ENCODE peak calls at places on chromosome 9, in seven cellular contexts. V, Z, F, O, M, S and W are unnamed samples.

GRCh38 chr9:110050925-110051355 is 157.0 kb downstream of the C9orf152 start:
- DNase-seq in V (no peak), Z (no peak), F (no peak), O (no peak), M (no peak), S (no peak), W (peak; percentile 63)

GRCh38 chr9:109251080-109251775 is 69.6 kb downstream of the EPB41L4B start:
- DNase-seq in V (no peak), Z (peak; percentile 70), F (peak; percentile 79), O (peak; percentile 77), M (no peak), S (no peak), W (no peak)

GRCh38 chr9:100108572-100108971 is 9.5 kb downstream of the INVS start:
- DNase-seq in V (no peak), Z (no peak), F (no peak), O (no peak), M (no peak), S (no peak), W (no peak)

GRCh38 chr9:129316281-129317030 is 138.4 kb upstream of the IER5L start:
- DNase-seq in V (no peak), Z (no peak), F (no peak), O (peak; percentile 47), M (no peak), S (no peak), W (no peak)

GRCh38 chr9:94656190-94656589 is 16.9 kb upstream of the FBP1 start:
- DNase-seq in V (no peak), Z (no peak), F (no peak), O (no peak), M (peak; percentile 60), S (peak; percentile 3), W (no peak)

GRCh38 chr9:134134949-134135342 is 936 bp upstream of the WDR5 start:
- DNase-seq in V (no peak), Z (peak; percentile 42), F (no peak), O (no peak), M (no peak), S (no peak), W (no peak)

GRCh38 chr9:124420991-124421543 is 5.8 kb upstream of the PSMB7 start:
- DNase-seq in V (no peak), Z (no peak), F (no peak), O (no peak), M (no peak), S (no peak), W (no peak)

GRCh38 chr9:125977223-125977622 is 230.1 kb downstream of the PBX3 start:
- DNase-seq in V (no peak), Z (no peak), F (no peak), O (no peak), M (no peak), S (no peak), W (no peak)

GRCh38 chr9:96651626-96652025 is 3.5 kb downstream of the PRXL2C start:
- DNase-seq in V (no peak), Z (peak; percentile 33), F (no peak), O (no peak), M (no peak), S (no peak), W (peak; percentile 41)

GRCh38 chr9:107243757-107244156 is 39.3 kb upstream of the RAD23B start:
- DNase-seq in V (peak; percentile 44), Z (peak; percentile 92), F (peak; percentile 82), O (no peak), M (peak; percentile 54), S (no peak), W (no peak)

GRCh38 chr9:97812247-97812543 is 40.8 kb upstream of the FOXE1 start:
- DNase-seq in V (no peak), Z (no peak), F (no peak), O (no peak), M (no peak), S (no peak), W (no peak)

GRCh38 chr9:97813072-97813471 is 40.0 kb upstream of the FOXE1 start:
- DNase-seq in V (no peak), Z (no peak), F (no peak), O (no peak), M (no peak), S (no peak), W (no peak)

GRCh38 chr9:97808972-97809371 is 44.1 kb upstream of the FOXE1 start:
- DNase-seq in V (no peak), Z (no peak), F (no peak), O (no peak), M (no peak), S (no peak), W (peak; percentile 30)

GRCh38 chr9:97809666-97810344 is 43.2 kb upstream of the FOXE1 start:
- DNase-seq in V (no peak), Z (no peak), F (no peak), O (no peak), M (peak; percentile 74), S (no peak), W (peak; percentile 31)

GRCh38 chr9:97811534-97812246 is 41.3 kb upstream of the FOXE1 start:
- DNase-seq in V (no peak), Z (no peak), F (no peak), O (no peak), M (no peak), S (no peak), W (no peak)
- H3K27ac ChIP-seq in V (no peak overlapping the region), Z (no peak overlapping the region), F (no peak overlapping the region), O (no peak overlapping the region), M (no peak overlapping the region), S (no peak overlapping the region), W (no peak overlapping the region)

GRCh38 chr9:112049834-112050516 is 125.1 kb downstream of the SUSD1 start:
- DNase-seq in V (no peak), Z (peak; percentile 7), F (no peak), O (no peak), M (peak; percentile 10), S (no peak), W (no peak)

GRCh38 chr9:112050544-112051475 is 124.3 kb downstream of the SUSD1 start:
- DNase-seq in V (no peak), Z (peak; percentile 70), F (peak; percentile 57), O (no peak), M (peak; percentile 18), S (no peak), W (no peak)

GRCh38 chr9:112047538-112048066 is 127.5 kb downstream of the SUSD1 start:
- DNase-seq in V (no peak), Z (no peak), F (no peak), O (no peak), M (no peak), S (no peak), W (no peak)

GRCh38 chr9:112051812-112052211 is 123.3 kb downstream of the SUSD1 start:
- DNase-seq in V (no peak), Z (no peak), F (no peak), O (no peak), M (peak; percentile 17), S (no peak), W (no peak)

GRCh38 chr9:112048924-112049785 is 125.9 kb downstream of the SUSD1 start:
- DNase-seq in V (no peak), Z (peak; percentile 82), F (peak; percentile 75), O (no peak), M (peak; percentile 13), S (no peak), W (no peak)
- H3K4me1 ChIP-seq in V (no peaks in the 10 kb centered on the region), Z (peaks cover 17% of the 10 kb centered on the region), F (peaks cover 18% of the 10 kb centered on the region), O (peaks cover 8% of the 10 kb centered on the region), M (no peaks in the 10 kb centered on the region), S (no peaks in the 10 kb centered on the region), W (no peaks in the 10 kb centered on the region)

GRCh38 chr9:121946465-121946864 is 146.6 kb downstream of the TTLL11 start:
- DNase-seq in V (no peak), Z (no peak), F (no peak), O (no peak), M (no peak), S (no peak), W (no peak)
- H3K27ac ChIP-seq in V (no peak overlapping the region), Z (no peak overlapping the region), F (no peak overlapping the region), O (no peak overlapping the region), M (no peak overlapping the region), S (no peak overlapping the region), W (no peak overlapping the region)

DNA sequence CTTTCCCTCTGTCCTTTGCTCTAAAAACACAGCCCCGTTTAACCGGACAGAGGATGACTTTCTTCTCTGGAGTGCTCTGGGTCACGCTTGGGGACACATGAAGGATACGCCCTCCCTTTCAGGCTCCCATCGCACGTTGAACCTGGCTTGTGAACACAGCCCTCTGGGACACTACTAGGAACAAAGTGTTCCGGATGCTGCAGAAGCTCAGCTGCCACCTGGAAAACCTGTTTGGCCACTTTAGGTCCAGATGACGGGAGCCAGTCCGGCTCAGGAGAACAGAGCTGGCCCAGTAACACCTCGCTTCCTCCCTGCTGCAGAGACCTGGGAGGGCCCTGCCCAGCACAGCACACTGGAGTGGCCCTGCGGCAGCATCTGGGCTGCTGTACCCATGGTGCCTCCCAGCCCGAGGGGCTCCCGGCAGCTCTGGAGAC is 60.1 kb downstream of the GADD45G start:
- DNase-seq in V (no peak), Z (peak; percentile 95), F (peak; percentile 89), O (no peak), M (peak; percentile 65), S (no peak), W (no peak)
- H3K4me1 ChIP-seq in V (no peaks in the 10 kb centered on the region), Z (peaks cover 10% of the 10 kb centered on the region), F (peaks cover 20% of the 10 kb centered on the region), O (peaks cover 9% of the 10 kb centered on the region), M (peaks cover 18% of the 10 kb centered on the region), S (no peaks in the 10 kb centered on the region), W (peaks cover 5% of the 10 kb centered on the region)

DNA sequence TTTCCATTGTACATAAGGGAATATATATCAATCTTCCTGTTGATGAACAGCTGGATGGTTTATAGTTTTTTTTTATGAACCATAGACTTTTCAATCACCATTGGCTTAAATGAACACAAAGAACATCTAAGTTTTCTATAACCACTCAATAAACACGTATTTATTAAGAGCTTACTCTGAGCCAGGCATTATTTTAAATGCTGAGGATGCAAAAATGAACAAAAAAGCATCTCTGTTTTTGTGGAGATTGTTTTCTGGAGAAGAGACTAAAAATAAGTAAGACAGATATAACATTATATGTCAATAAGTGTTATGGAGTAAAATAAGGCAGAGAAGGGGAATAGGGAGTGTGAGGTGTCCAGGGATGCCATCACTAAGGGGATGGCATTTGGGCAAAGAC is 52.1 kb upstream of the SLC24A2 start:
- DNase-seq in V (no peak), Z (no peak), F (no peak), O (no peak), M (no peak), S (no peak), W (no peak)
- H3K27ac ChIP-seq in V (no peak overlapping the region), Z (no peak overlapping the region), F (no peak overlapping the region), O (no peak overlapping the region), M (no peak overlapping the region), S (no peak overlapping the region), W (no peak overlapping the region)

DNA sequence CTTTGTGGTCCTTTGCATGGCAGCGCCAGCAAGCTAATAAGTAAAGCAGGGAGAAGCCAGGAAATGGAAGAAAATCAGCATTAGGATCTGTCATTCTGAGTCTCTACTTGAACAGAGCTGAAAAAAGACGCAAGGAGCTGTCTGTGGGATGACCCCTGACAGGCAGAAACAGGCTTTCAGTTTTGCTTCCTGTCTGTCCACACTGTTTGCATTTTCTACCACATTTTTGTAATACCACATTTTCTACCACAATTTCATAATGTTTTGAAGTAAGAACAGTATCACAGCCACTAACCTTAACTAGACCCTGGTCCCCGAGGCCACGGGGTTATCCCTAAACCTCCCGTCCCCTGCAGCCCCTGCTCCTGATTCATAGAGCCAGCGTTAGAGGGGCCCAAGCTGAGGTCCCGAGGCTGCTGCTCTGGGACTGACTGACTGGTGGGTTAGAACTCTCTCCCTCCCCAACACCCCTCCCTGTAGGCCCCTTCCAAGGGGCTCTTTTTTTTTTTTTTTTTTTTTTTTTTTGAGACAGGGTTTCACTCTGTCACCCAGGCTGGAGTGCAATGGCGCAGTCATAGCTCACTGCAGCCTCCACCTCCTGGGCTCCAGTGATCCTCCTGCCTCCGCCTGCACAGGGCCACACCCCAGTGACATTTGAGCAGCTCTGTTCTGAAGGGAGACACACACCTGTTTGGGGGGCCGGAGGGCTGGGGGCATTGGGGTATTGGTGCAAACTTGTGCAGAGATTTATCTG is 4.0 kb upstream of the CLIC3 start:
- DNase-seq in V (no peak), Z (peak; percentile 36), F (no peak), O (no peak), M (no peak), S (no peak), W (no peak)
- H3K4me1 ChIP-seq in V (peaks cover 45% of the 10 kb centered on the region), Z (peaks cover 8% of the 10 kb centered on the region), F (peaks cover 13% of the 10 kb centered on the region), O (peaks cover 9% of the 10 kb centered on the region), M (peaks cover 4% of the 10 kb centered on the region), S (peaks cover 46% of the 10 kb centered on the region), W (peaks cover 13% of the 10 kb centered on the region)